ENCODE peak calls at places on chromosome 5, in eight cellular contexts. K is NCI-H345; A is A549; S is HT1080; T is NCI-H2081; I is stimulated activated CD4-positive, alpha-beta T cell treated with anti-CD3 and anti-CD28 coated beads, Interleukin-1b, Interleukin-23, amount 100 ng/mL, for 4 hours; M is type B pancreatic cell; L is naive thymus-derived CD4-positive, alpha-beta T cell. P is an unnamed sample.

GRCh38 chr5:146173597-146173996 is 8.9 kb downstream of the LARS1 start:
- DNase-seq in K (no peak), A (no peak), S (no peak), T (no peak), I (no peak), M (no peak), L (no peak), P (no peak)

GRCh38 chr5:31824886-31825774 is 186.2 kb downstream of the PDZD2 start:
- DNase-seq in K (peak; percentile 69), A (peak; percentile 36), S (peak; percentile 72), T (peak; percentile 79), I (no peak), M (no peak), L (peak; percentile 7), P (no peak)

GRCh38 chr5:135891804-135892203 is 3.8 kb downstream of the IL9 start:
- DNase-seq in K (no peak), A (no peak), S (no peak), T (no peak), I (no peak), M (no peak), L (no peak), P (no peak)

GRCh38 chr5:109304323-109304722 is 105.5 kb downstream of the PJA2 start:
- DNase-seq in K (no peak), A (no peak), S (peak; percentile 10), T (no peak), I (no peak), M (no peak), L (no peak), P (no peak)

GRCh38 chr5:180103487-180103886 is 31.9 kb upstream of the RNF130 start:
- DNase-seq in K (no peak), A (no peak), S (no peak), T (no peak), I (no peak), M (no peak), L (no peak), P (no peak)

GRCh38 chr5:163503106-163504090 is 2.0 kb upstream of the MAT2B start:
- DNase-seq in K (no peak), A (peak; percentile 54), S (no peak), T (no peak), I (peak; percentile 11), M (peak; percentile 72), L (no peak), P (no peak)

GRCh38 chr5:35857004-35857345 is 284 bp downstream of the IL7R start:
- DNase-seq in K (no peak), A (no peak), S (no peak), T (no peak), I (no peak), M (no peak), L (no peak), P (no peak)

GRCh38 chr5:42507451-42508092 is 84.3 kb downstream of the GHR start:
- DNase-seq in K (no peak), A (no peak), S (no peak), T (no peak), I (no peak), M (no peak), L (no peak), P (no peak)

GRCh38 chr5:173925449-173926071 is 37.4 kb downstream of the CPEB4 start:
- DNase-seq in K (peak; percentile 13), A (peak; percentile 25), S (peak; percentile 24), T (no peak), I (no peak), M (no peak), L (no peak), P (peak; percentile 20)

GRCh38 chr5:151862811-151863472 is 61.7 kb downstream of the GLRA1 start:
- DNase-seq in K (no peak), A (no peak), S (no peak), T (no peak), I (no peak), M (no peak), L (no peak), P (no peak)

GRCh38 chr5:117455236-117456233 is 880.9 kb upstream of the SEMA6A start:
- DNase-seq in K (no peak), A (no peak), S (no peak), T (peak; percentile 42), I (no peak), M (no peak), L (peak; percentile 3), P (no peak)

GRCh38 chr5:86679529-86679928 is 61.8 kb downstream of the COX7C start:
- DNase-seq in K (peak; percentile 20), A (peak; percentile 22), S (peak; percentile 68), T (peak; percentile 34), I (no peak), M (no peak), L (no peak), P (no peak)

GRCh38 chr5:124744170-124744911 is 2.1 kb downstream of the ZNF608 start:
- DNase-seq in K (no peak), A (no peak), S (no peak), T (peak; percentile 41), I (no peak), M (peak; percentile 71), L (no peak), P (no peak)

GRCh38 chr5:59712836-59713487 is 180.6 kb downstream of the PDE4D start:
- DNase-seq in K (no peak), A (no peak), S (no peak), T (no peak), I (no peak), M (no peak), L (no peak), P (no peak)

P was measured in activated effector memory CD4-positive, alpha-beta T cell treated with Interleukin-2 at 50 U/mL for 16 hours.